ENCODE peak calls at places on chromosomes 3 and 15, in five cellular contexts. K, Q, F, D and P are unnamed samples.

GRCh38 chr3:66931286-66931685 is 66.8 kb upstream of the KBTBD8 start:
- DNase-seq in F (no peak), D (no peak), K (no peak), Q (no peak), P (no peak)

GRCh38 chr3:46299608-46300460 is 54.1 kb upstream of the CCR2 start:
- DNase-seq in D (no peak), F (no peak), K (no peak), Q (no peak), P (no peak)

GRCh38 chr15:85477061-85477460 is 96.7 kb downstream of the AKAP13 start:
- DNase-seq in D (no peak), Q (no peak), F (no peak), K (no peak), P (no peak)

GRCh38 chr3:110495201-110495927 is 576.3 kb upstream of the NECTIN3 start:
- DNase-seq in F (no peak), K (no peak), D (no peak), Q (no peak), P (no peak)

GRCh38 chr15:91849749-91850161 is 3.8 kb upstream of the SLCO3A1 start:
- DNase-seq in K (peak; percentile 18), F (peak; percentile 79), Q (no peak), D (no peak), P (no peak)

GRCh38 chr3:140128217-140129137 is 193.5 kb downstream of the CLSTN2 start:
- DNase-seq in D (no peak), K (peak; percentile 20), Q (no peak), F (peak; percentile 8), P (no peak)

GRCh38 chr15:79549196-79549595 is 117.1 kb downstream of the MINAR1 start:
- DNase-seq in F (no peak), D (no peak), K (no peak), Q (no peak), P (no peak)

GRCh38 chr3:42539871-42540714 is 37.6 kb downstream of the VIPR1 start:
- DNase-seq in K (no peak), D (no peak), F (peak; percentile 42), Q (no peak), P (no peak)

GRCh38 chr3:187368251-187368733 is at the start of gene RTP4:
- DNase-seq in D (peak; percentile 82), K (no peak), F (peak; percentile 57), Q (no peak), P (no peak)

DNA sequence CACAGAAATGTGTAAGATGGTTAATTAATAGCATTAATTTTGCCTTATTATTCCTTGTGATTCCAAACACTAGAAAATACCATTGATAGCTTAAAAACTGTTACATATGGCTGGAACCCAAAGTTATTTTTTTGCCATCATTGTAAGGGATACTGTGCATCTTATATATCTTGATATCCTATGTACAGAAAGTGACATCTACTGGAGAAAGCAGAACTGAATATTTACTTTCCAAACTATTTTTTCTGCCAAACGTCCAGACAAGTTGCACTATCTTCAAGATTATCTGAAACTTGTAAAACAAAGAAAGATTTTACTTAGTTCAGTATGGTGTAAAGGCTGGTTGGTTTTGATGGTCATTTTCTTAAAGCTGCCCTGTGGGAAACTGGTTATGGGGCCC is 33.3 kb upstream of the MEIS2 start:
- DNase-seq in F (peak; percentile 67), K (no peak), D (no peak), Q (no peak), P (no peak)
- TF ChIP-seq CTCF in F (peak; percentile 41), K (no peak), D (no peak), Q (peak; percentile 34), P (peak; percentile 19)

DNA sequence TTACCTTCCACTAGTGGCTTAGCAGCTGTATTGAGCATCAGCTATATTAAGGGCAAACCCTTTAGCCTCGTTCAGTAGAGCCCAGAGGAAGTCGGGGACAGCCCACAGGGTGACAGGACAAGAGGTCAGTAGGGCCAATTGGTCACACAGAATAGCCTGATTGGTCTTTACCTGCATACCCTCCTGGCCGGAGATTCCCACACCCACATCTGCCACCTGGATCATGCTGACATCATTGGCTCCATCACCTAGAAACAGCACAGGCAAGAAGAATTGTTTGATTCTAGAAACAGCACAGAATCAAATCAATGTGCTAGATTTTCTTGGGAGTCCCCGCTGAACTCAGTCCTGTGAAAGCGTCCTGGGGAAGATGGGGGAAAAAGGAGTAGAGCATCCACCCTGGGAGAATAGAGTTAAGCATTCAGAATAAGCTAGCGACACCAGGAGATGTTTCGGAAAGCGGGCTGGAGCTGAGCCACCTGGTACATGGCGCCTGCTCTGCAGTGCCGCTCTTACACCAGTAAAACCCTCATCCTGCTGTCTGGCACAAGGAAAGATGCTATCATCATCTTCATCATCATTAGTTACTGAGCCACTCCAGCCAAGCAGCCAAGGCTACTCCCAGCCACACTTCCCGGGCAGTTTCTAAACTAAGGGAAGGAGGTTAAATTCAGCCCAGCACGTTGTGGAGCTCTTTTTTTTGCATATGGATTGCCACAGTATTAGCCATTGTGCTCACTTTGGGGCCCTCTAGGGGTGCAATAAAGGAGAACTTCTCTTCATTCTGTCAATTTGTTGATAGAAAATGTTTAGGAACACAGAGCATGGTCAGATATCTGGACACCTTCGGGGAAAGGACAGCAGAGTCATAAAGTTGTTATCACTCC is 171.3 kb downstream of the ATP10A start:
- DNase-seq in F (peak; percentile 43), K (peak; percentile 16), D (no peak), Q (no peak), P (no peak)
- TF ChIP-seq CTCF in F (peak; percentile 41), K (peak; percentile 51), D (no peak), Q (peak; percentile 16), P (peak; percentile 26)

DNA sequence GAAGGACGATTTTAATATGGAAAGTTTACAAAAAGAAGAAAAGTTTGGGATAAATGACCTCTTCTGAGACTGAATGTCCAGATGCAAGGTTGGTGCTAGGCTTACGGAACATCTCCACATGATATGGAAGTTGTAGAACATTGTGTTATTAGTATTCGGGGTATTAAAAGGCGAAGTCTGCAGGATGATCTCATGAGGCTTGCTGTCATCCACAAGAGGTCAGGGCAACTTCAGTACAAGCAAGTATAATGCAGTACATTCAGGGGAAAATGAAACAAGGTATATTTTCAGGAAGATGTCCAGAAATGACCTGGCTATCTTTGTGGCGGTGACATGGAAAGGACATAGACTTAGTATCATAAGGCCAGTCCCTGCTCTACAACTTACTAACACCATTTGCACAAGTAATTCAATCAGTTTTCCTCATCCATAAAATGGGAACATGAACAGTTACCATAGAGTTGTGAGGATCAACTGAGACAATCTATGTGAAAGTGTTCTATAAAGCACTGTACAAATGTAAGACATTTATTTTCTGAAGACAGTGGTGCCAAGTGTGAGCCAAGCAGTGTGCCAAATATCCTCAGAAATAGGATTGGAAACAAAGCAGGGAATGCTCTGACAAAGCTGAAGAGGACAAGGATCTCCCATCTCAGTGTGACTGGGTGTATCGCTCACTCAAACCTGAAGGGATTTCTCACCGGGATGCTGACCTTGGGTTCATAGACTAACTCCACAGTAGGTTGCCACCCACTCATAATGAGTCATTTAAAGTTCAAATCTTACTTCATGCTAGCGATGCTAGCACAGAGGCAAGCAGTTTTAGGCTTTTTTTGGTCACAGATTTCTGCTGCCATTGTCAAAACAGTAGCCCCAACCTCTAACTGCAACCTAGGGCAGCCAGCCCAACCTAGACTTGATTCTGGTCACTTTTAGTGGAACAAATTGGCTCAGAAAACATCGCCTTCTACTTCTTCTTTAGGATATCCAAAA is 118.3 kb downstream of the TIGIT start:
- DNase-seq in K (peak; percentile 84), F (peak; percentile 53), Q (no peak), D (no peak), P (peak; percentile 57)
- TF ChIP-seq CTCF in K (peak; percentile 43), F (no peak), Q (no peak), D (peak; percentile 34), P (no peak)

GRCh38 chr15:96701443-96701842 is 370.9 kb downstream of the NR2F2 start:
- DNase-seq in F (no peak), K (no peak), Q (no peak), D (no peak), P (no peak)
- TF ChIP-seq CTCF in F (no peak), K (no peak), Q (no peak), D (no peak), P (peak; percentile 32)

DNA sequence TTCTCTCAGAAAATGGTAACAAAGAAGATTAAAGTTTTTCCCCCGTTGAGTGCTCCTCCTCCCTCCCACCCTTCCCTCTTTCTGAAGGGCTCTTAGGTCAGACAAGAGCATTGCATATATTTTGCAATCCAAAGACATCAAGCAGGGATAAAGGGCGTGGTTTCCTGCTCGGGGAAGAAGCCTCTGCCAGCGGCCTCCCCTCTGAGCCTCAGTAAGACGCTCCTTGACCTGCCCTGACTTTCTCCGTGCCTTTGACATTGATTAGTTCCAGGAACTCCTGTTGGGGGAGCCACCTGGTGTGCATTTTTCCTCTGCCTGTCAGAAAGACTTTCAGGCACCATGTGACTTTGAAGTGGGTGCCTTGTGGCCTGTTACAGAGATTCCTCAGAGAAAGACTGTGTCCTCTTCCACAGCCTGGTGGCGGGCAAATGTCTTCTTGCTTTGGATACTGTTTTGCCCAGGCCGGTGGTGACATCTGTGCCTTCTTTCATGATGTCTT is 87.2 kb upstream of the TBL1XR1 start:
- DNase-seq in F (peak; percentile 76), Q (no peak), D (no peak), K (peak; percentile 3), P (no peak)
- TF ChIP-seq CTCF in F (no peak), Q (no peak), D (no peak), K (peak; percentile 16), P (no peak)

GRCh38 chr3:64224826-64225606 is at the start of gene PRICKLE2:
- DNase-seq in F (peak; percentile 89), K (peak; percentile 96), D (peak; percentile 35), Q (peak; percentile 69), P (peak; percentile 90)
- TF ChIP-seq CTCF in F (peak; percentile 25), K (peak; percentile 51), D (no peak), Q (peak; percentile 22), P (peak; percentile 29)

GRCh38 chr15:51283026-51283425 is 55.4 kb downstream of the CYP19A1 start:
- DNase-seq in D (peak; percentile 42), K (no peak), F (no peak), Q (no peak), P (no peak)
- TF ChIP-seq CTCF in D (peak; percentile 39), K (no peak), F (no peak), Q (no peak), P (no peak)

GRCh38 chr3:13416002-13416793 is 3.9 kb downstream of the NUP210 start:
- DNase-seq in F (no peak), Q (no peak), K (no peak), D (no peak), P (no peak)
- TF ChIP-seq CTCF in F (no peak), Q (no peak), K (peak; percentile 24), D (peak; percentile 54), P (peak; percentile 15)